ENCODE peak calls at places on chromosomes 7 and 10, in five cellular contexts. C is fibroblast of mammary gland, N is fibroblast of lung, R is OCI-LY7, Y is endothelial cell. V is an unnamed sample.

GRCh38 chr7:911791-912480 is 35.6 kb downstream of the GET4 start:
- DNase-seq in C (no peak), N (no peak), R (no peak), Y (no peak), V (no peak)

GRCh38 chr7:128352138-128352537 is 8.4 kb upstream of the RBM28 start:
- DNase-seq in C (peak; percentile 19), N (peak; percentile 45), R (no peak), Y (peak; percentile 82), V (peak; percentile 54)

GRCh38 chr7:154353385-154353784 is 301.2 kb downstream of the DPP6 start:
- DNase-seq in C (no peak), N (no peak), R (no peak), Y (no peak), V (no peak)

GRCh38 chr10:84395581-84395980 is 67.2 kb downstream of the CCSER2 start:
- DNase-seq in C (no peak), N (peak; percentile 44), R (no peak), Y (no peak), V (no peak)

GRCh38 chr7:148014473-148014872 is 576.1 kb upstream of the C7orf33 start:
- DNase-seq in C (no peak), N (no peak), R (no peak), Y (no peak), V (no peak)

GRCh38 chr10:71461917-71462641 is 65.4 kb downstream of the CDH23 start:
- DNase-seq in C (no peak), N (no peak), R (no peak), Y (no peak), V (no peak)

GRCh38 chr7:131400833-131401593 is 73.3 kb downstream of the MKLN1 start:
- DNase-seq in C (peak; percentile 70), N (peak; percentile 8), R (no peak), Y (no peak), V (no peak)

GRCh38 chr10:80459047-80459865 is 5.1 kb downstream of the TSPAN14 start:
- DNase-seq in C (peak; percentile 89), N (peak; percentile 88), R (peak; percentile 82), Y (no peak), V (peak; percentile 71)

GRCh38 chr7:1763033-1763432 is 93.0 kb downstream of the ELFN1 start:
- DNase-seq in C (no peak), N (no peak), R (no peak), Y (no peak), V (no peak)

GRCh38 chr7:15248514-15248913 is 313.3 kb downstream of the AGMO start:
- DNase-seq in C (no peak), N (no peak), R (no peak), Y (no peak), V (no peak)

GRCh38 chr10:119860866-119861601 is 11.6 kb downstream of the MCMBP start:
- DNase-seq in C (peak; percentile 26), N (peak; percentile 13), R (no peak), Y (no peak), V (no peak)

GRCh38 chr7:1914743-1915142 is 244.7 kb downstream of the ELFN1 start:
- DNase-seq in C (no peak), N (no peak), R (no peak), Y (no peak), V (no peak)

GRCh38 chr7:44184221-44184873 is 4.9 kb downstream of the GCK start:
- DNase-seq in C (peak; percentile 87), N (peak; percentile 89), R (no peak), Y (no peak), V (no peak)

GRCh38 chr7:22319424-22320403 is 37.2 kb downstream of the RAPGEF5 start:
- DNase-seq in C (no peak), N (no peak), R (no peak), Y (no peak), V (no peak)

GRCh38 chr10:21637795-21638194 is 103.8 kb downstream of the MLLT10 start:
- DNase-seq in C (no peak), N (no peak), R (no peak), Y (no peak), V (no peak)

GRCh38 chr10:2077231-2077630 is 339.9 kb upstream of the ADARB2 start:
- DNase-seq in C (no peak), N (no peak), R (no peak), Y (no peak), V (no peak)

GRCh38 chr10:70756710-70757360 is 28.3 kb downstream of the TBATA start:
- DNase-seq in C (peak; percentile 58), N (peak; percentile 39), R (no peak), Y (no peak), V (no peak)

GRCh38 chr7:112781558-112781957 is 8.6 kb downstream of the TMEM168 start:
- DNase-seq in C (no peak), N (no peak), R (no peak), Y (no peak), V (no peak)

DNA sequence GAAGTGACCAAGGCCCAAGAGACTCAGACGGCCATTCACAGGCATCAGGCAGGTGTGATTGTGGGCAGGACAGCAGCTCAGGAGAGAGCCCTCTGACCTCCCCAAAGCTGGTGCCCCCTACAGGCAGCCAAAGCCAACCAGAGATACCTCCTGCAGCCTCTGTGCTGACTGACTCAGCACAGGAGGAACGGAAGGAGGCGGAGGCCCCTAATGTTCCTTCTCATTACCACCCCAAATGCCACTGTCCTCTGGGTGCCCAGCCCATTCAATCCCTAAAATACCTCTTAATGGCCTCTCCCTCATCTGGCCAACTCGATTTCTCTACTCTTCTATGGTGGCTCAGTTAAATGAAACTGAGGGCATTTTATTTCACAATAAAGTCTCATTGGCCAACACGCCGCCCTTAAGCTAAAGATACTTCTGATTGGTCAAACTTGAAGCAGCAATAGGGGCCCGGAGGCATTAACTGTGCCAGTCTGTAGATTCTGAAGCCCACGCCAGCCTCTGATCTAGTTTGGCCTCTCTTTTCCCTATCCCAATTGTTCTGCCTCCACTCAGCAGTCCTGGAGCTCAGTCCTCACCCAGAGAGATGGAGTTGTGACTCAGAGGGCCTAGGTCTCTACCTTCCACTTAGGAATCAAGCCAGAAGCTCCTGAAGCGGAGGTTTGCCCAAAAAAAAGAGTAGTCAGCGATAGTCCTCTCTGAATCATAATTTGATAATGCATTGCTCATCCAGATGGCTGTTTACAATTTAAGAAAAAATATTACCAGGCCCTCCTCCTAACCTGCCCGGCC is 1.2 kb downstream of the CYREN start:
- DNase-seq in C (peak; percentile 65), N (peak; percentile 67), R (peak; percentile 75), Y (peak; percentile 44), V (peak; percentile 80)
- TF ChIP-seq CTCF in C (peak; percentile 45), N (peak; percentile 25), R (peak; percentile 86), Y (peak; percentile 27), V (peak; percentile 67)

GRCh38 chr7:151744656-151745055 is 132.3 kb downstream of the PRKAG2 start:
- DNase-seq in C (no peak), N (no peak), R (no peak), Y (no peak), V (no peak)

GRCh38 chr7:151745706-151746105 is 131.2 kb downstream of the PRKAG2 start:
- DNase-seq in C (no peak), N (no peak), R (no peak), Y (no peak), V (no peak)

GRCh38 chr7:151744051-151744580 is 132.8 kb downstream of the PRKAG2 start:
- DNase-seq in C (no peak), N (no peak), R (no peak), Y (no peak), V (no peak)

GRCh38 chr7:151743481-151743983 is 133.4 kb downstream of the PRKAG2 start:
- DNase-seq in C (no peak), N (no peak), R (no peak), Y (no peak), V (no peak)

DNA sequence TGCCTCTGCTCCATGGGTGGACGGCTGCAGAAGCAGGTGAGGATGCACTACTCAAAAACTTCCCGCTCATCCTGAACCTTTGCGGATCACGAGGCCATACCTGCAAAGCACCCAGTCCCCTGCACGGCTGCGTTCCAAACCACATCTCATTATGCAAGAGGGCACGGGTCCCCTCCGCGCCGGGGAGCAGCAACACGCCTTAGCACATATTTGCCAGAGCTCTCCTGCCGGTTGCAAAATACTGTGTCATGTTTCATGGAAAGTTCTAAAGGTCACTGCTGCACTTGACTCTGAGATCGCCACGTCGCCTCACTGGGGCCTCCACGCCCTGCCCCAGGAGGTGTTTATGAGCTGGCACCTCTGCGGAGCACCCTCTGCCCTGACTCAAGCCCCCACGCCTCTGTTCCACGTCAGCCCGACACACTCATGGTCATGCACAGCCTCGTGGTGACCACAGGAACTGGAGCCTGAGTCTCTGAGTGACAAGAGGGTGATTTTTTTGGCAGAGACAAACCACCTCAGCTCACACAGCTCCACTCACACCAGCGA is 131.8 kb downstream of the PRKAG2 start:
- DNase-seq in C (peak; percentile 88), N (peak; percentile 90), R (no peak), Y (no peak), V (no peak)
- TF ChIP-seq CTCF in C (peak; percentile 42), N (peak; percentile 29), R (no peak), Y (no peak), V (no peak)

GRCh38 chr7:106891545-106892410 is 26.7 kb downstream of the PIK3CG start:
- DNase-seq in C (no peak), N (no peak), R (no peak), Y (no peak), V (no peak)
- TF ChIP-seq CTCF in C (no peak), N (no peak), R (peak; percentile 57), Y (no peak), V (no peak)

DNA sequence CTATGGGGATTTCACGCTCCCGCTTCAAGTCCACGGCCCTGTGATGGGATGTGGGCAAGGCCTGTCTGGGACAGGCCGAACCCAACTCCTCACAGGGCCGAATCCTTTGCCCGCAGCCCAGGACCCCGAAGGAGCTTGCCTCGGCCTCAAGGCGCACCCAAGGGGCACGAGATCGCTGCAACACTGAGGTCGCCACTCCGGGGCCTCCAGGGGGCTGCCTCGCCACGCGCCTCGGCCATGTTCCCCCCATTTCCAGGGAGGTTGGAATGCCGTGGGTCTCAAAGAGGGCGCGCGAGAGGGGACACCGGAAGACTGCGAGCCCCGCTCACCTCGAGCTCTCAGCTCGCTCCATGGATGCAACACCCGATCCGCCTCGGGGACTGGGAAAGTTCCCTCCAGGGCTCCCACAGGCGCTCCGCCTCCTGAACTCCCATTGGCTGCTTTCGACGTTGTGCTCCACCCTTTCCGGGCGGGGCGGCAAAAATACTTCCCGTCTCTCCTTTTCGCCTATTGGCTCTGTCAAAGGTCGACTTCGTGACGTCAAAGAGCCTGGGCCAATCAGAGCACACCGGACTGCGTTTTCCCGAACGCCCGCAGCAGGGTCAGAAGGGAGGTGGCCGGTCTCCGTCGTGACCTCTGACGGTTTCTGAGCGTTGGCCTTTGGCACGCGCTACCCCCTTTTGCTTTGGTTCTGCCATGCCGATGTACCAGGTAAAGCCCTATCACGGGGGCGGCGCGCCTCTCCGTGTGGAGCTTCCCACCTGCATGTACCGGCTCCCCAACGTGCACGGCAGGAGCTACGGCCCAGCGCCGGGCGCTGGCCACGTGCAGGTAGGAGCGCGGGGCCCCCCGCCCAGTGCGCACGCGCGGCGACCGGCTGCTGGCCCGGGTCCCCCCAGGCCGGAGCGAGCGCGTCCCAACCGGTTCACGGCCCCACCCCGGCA is at the start of the genes AIMP2 and PMS2:
- DNase-seq in C (peak; percentile 98), N (peak; percentile 97), R (peak; percentile 97), Y (peak; percentile 94), V (peak; percentile 95)
- TF ChIP-seq CTCF in C (no peak), N (no peak), R (peak; percentile 36), Y (no peak), V (no peak)

GRCh38 chr7:7682856-7683255 is 35.6 kb downstream of the RPA3 start:
- DNase-seq in C (no peak), N (no peak), R (no peak), Y (no peak), V (no peak)

GRCh38 chr7:7686806-7687205 is 31.6 kb downstream of the RPA3 start:
- DNase-seq in C (no peak), N (peak; percentile 56), R (no peak), Y (no peak), V (no peak)

GRCh38 chr7:7681936-7682329 is 36.5 kb downstream of the RPA3 start:
- DNase-seq in C (no peak), N (no peak), R (no peak), Y (no peak), V (no peak)

GRCh38 chr7:7675686-7676085 is 35.1 kb downstream of the UMAD1 start:
- DNase-seq in C (no peak), N (no peak), R (peak; percentile 43), Y (no peak), V (no peak)

GRCh38 chr7:7681191-7681935 is 37.0 kb downstream of the RPA3 start:
- DNase-seq in C (peak; percentile 79), N (peak; percentile 55), R (peak; percentile 75), Y (peak; percentile 21), V (peak; percentile 20)
- TF ChIP-seq CTCF in C (peak; percentile 69), N (peak; percentile 35), R (peak; percentile 91), Y (peak; percentile 54), V (peak; percentile 34)

V was measured in GM20000.